ENCODE peak calls at places on chromosomes 11 and 22, in four cellular contexts. Z, W, L and I are unnamed samples.

GRCh38 chr11:123173040-123173855 is 21.8 kb downstream of the CLMP start:
- DNase-seq in Z (no peak), W (no peak), L (no peak), I (no peak)

GRCh38 chr11:27456140-27456801 is 16.3 kb downstream of the LGR4 start:
- DNase-seq in Z (no peak), W (no peak), L (no peak), I (no peak)

GRCh38 chr11:4982678-4983077 is 12.0 kb upstream of the OR51L1 start:
- DNase-seq in Z (no peak), W (no peak), L (no peak), I (no peak)

GRCh38 chr11:62336949-62337681 is at the start of gene ASRGL1:
- DNase-seq in Z (peak; percentile 94), W (peak; percentile 97), L (peak; percentile 58), I (peak; percentile 91)

GRCh38 chr11:295351-296205 is 3.7 kb downstream of the IFITM5 start:
- DNase-seq in Z (no peak), W (peak; percentile 43), L (no peak), I (peak; percentile 59)

GRCh38 chr11:95230054-95231034 is 658 bp downstream of the SESN3 start:
- DNase-seq in Z (peak; percentile 35), W (no peak), L (no peak), I (peak; percentile 64)

GRCh38 chr11:272931-273198 is 5.3 kb upstream of the NLRP6 start:
- DNase-seq in Z (no peak), W (no peak), L (no peak), I (no peak)

GRCh38 chr11:11155962-11156815 is 196.9 kb downstream of the CSNK2A3 start:
- DNase-seq in Z (peak; percentile 57), W (no peak), L (peak; percentile 22), I (no peak)

GRCh38 chr22:24707477-24707816 is 67.1 kb downstream of the PIWIL3 start:
- DNase-seq in Z (no peak), W (no peak), L (no peak), I (no peak)

GRCh38 chr11:96470521-96470920 is 80.7 kb downstream of the JRKL start:
- DNase-seq in Z (no peak), W (no peak), L (no peak), I (no peak)

GRCh38 chr22:19440411-19441195 is 6.9 kb downstream of the C22orf39 start:
- DNase-seq in Z (no peak), W (no peak), L (no peak), I (no peak)

GRCh38 chr11:70944636-70945035 is 307.7 kb downstream of the SHANK2 start:
- DNase-seq in Z (no peak), W (no peak), L (no peak), I (no peak)

GRCh38 chr11:75270896-75271415 is 30.4 kb downstream of the TPBGL start:
- DNase-seq in Z (no peak), W (no peak), L (peak; percentile 28), I (peak; percentile 59)

GRCh38 chr11:120337133-120337895 is 1.1 kb downstream of the ARHGEF12 start:
- DNase-seq in Z (peak; percentile 11), W (no peak), L (no peak), I (peak; percentile 68)

GRCh38 chr11:116175707-116176106 is 597.1 kb downstream of the BUD13 start:
- DNase-seq in Z (peak; percentile 86), W (no peak), L (no peak), I (no peak)

GRCh38 chr11:13868710-13869403 is 93.7 kb upstream of the SPON1 start:
- DNase-seq in Z (no peak), W (no peak), L (peak; percentile 83), I (no peak)

GRCh38 chr22:35523167-35523928 is 17.3 kb upstream of the RASD2 start:
- DNase-seq in Z (peak; percentile 49), W (no peak), L (no peak), I (no peak)

GRCh38 chr11:235180-235997 is 753 bp downstream of the SIRT3 start:
- DNase-seq in Z (no peak), W (no peak), L (no peak), I (peak; percentile 61)

GRCh38 chr22:50308597-50308935 is 1.1 kb upstream of the PLXNB2 start:
- DNase-seq in Z (peak; percentile 78), W (peak; percentile 86), L (no peak), I (peak; percentile 92)

GRCh38 chr11:94719864-94720263 is 48.3 kb upstream of the AMOTL1 start:
- DNase-seq in Z (no peak), W (no peak), L (no peak), I (no peak)

GRCh38 chr11:44905131-44905866 is 45.4 kb downstream of the TP53I11 start:
- DNase-seq in Z (no peak), W (no peak), L (no peak), I (no peak)

GRCh38 chr11:46352063-46352841 is 5.0 kb downstream of the DGKZ start:
- DNase-seq in Z (peak; percentile 88), W (no peak), L (peak; percentile 73), I (no peak)

GRCh38 chr11:559712-560304 is 730 bp downstream of the LMNTD2 start:
- DNase-seq in Z (no peak), W (no peak), L (peak; percentile 27), I (no peak)

GRCh38 chr11:112828433-112828832 is 132.8 kb upstream of the NCAM1 start:
- DNase-seq in Z (no peak), W (no peak), L (no peak), I (no peak)

GRCh38 chr11:80085563-80085962 is 644.7 kb upstream of the TENM4 start:
- DNase-seq in Z (no peak), W (no peak), L (no peak), I (no peak)
- H3K27ac ChIP-seq in Z (no peak overlapping the region), W (no peak overlapping the region), L (no peak overlapping the region), I (no peak overlapping the region)

GRCh38 chr11:105106140-105106539 is 33.4 kb downstream of the CARD18 start:
- DNase-seq in Z (no peak), W (no peak), L (no peak), I (no peak)

GRCh38 chr11:105100976-105101630 is 38.5 kb downstream of the CARD18 start:
- DNase-seq in Z (no peak), W (no peak), L (no peak), I (no peak)

DNA sequence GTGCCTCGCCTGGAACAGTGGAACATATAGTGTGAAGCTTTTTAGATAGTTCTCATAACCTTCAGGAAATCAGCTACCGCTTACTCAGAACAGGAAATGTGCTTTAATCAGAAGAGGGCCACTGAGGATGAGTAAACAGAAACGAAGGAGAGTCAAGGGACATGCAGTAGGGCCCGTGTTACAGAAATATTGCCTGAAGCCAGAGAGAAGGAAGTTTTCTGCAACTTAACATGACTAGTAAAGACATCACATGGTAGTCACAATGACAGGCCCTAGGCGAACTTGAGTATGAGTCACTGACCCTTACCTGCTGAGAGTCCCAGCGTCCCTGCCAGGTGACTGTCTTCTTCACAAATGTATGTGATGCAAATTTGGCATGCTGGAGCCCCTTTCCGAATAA is 39.4 kb downstream of the CARD18 start:
- DNase-seq in Z (no peak), W (no peak), L (peak; percentile 32), I (no peak)
- H3K27ac ChIP-seq in Z (no peak overlapping the region), W (peak overlapping the region; percentile 20), L (peak overlapping the region; percentile 77), I (no peak overlapping the region)

GRCh38 chr11:69231466-69232018 is 62.4 kb upstream of the MYEOV start:
- DNase-seq in Z (no peak), W (no peak), L (no peak), I (peak; percentile 33)

GRCh38 chr11:69234740-69235710 is 58.9 kb upstream of the MYEOV start:
- DNase-seq in Z (no peak), W (no peak), L (no peak), I (peak; percentile 38)

GRCh38 chr11:69232821-69233760 is 60.9 kb upstream of the MYEOV start:
- DNase-seq in Z (no peak), W (no peak), L (no peak), I (peak; percentile 45)

GRCh38 chr11:69233761-69234136 is 60.2 kb upstream of the MYEOV start:
- DNase-seq in Z (no peak), W (no peak), L (no peak), I (peak; percentile 27)

DNA sequence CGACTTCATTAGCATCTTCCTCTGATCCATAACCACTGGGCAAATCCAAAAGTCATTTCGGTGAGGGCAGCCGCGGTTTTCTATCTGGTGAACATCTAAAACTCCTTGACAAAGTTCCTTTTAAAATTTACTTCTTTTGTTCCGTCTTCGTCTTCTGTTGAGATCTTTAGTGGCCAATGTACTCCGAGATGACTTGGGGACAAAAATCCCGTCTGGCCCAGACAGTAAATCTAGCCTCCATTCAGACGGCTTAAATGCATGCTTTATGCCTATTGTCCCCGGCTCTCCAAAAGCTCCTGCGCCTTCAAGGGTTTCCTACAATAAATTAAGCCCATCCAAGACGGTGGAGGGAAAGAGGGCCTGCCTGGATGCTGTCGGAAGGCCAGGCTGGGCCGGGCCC is 59.8 kb upstream of the MYEOV start:
- DNase-seq in Z (no peak), W (no peak), L (no peak), I (peak; percentile 10)
- H3K27ac ChIP-seq in Z (no peak overlapping the region), W (no peak overlapping the region), L (no peak overlapping the region), I (no peak overlapping the region)

GRCh38 chr11:129213261-129213660 is 21.1 kb upstream of the ARHGAP32 start:
- DNase-seq in Z (no peak), W (no peak), L (no peak), I (no peak)

GRCh38 chr11:129211397-129211796 is 19.3 kb upstream of the ARHGAP32 start:
- DNase-seq in Z (no peak), W (no peak), L (no peak), I (no peak)

GRCh38 chr11:129210831-129211181 is 18.7 kb upstream of the ARHGAP32 start:
- DNase-seq in Z (no peak), W (no peak), L (no peak), I (no peak)

GRCh38 chr11:129208863-129209262 is 16.7 kb upstream of the ARHGAP32 start:
- DNase-seq in Z (no peak), W (no peak), L (no peak), I (no peak)

GRCh38 chr11:129209891-129210830 is 18.0 kb upstream of the ARHGAP32 start:
- DNase-seq in Z (no peak), W (no peak), L (no peak), I (no peak)
- H3K27ac ChIP-seq in Z (no peak overlapping the region), W (no peak overlapping the region), L (no peak overlapping the region), I (no peak overlapping the region)

DNA sequence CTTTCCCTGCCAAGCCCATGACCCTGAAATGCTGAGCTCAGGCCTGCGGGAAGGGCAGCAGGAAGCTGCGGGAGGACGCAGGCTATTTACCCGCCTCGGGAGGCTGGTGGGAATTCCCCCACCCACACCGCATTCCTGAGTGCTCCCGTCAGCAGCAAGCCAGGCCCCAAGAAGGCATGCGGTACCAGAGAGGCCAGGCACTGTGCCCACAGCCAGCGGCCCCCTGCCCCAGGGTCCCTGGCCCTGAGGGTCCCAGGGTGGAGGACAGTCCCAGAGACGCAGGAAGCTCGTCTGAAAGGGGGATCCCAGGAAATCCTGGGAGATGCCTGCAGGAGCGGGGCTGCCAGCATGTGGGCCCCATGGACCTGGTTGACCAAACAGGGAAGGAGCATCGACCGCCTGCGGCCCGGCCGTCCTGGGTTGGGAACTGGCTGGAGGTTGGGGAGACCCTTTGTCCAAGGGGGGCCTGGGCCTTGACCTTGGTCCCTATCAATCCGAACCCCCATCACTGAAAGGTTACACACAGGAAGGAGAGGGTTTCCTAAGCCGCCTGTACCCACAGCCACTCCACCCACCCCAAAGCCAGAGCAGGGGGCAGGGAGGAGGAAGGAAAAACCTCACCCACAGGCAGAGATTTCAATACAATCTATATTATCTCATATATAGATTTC is 17.0 kb downstream of the MAFF start:
- DNase-seq in Z (no peak), W (peak; percentile 88), L (no peak), I (peak; percentile 93)
- H3K27ac ChIP-seq in Z (peak overlapping the region; percentile 81), W (peak overlapping the region; percentile 85), L (peak overlapping the region; percentile 19), I (peak overlapping the region; percentile 86)

GRCh38 chr22:45769569-45770210 is 98.1 kb downstream of the ATXN10 start:
- DNase-seq in Z (no peak), W (no peak), L (no peak), I (no peak)
- H3K27ac ChIP-seq in Z (no peak overlapping the region), W (no peak overlapping the region), L (no peak overlapping the region), I (no peak overlapping the region)